ENCODE peak calls at places on chromosomes 11 and 22, in four cellular contexts. Z, R, K and M are unnamed samples. For H3K4me1, the result is how much of the 10 kb centered on the place peaks cover.

GRCh38 chr11:125429174-125429707 is 66.8 kb downstream of the FEZ1 start:
- DNase-seq in Z (peak), R (peak), K (peak), M (peak)

GRCh38 chr22:46104170-46104880 is 46.0 kb upstream of the PPARA start:
- DNase-seq in Z (no peak), R (peak), K (no peak), M (no peak)

GRCh38 chr11:126332221-126332711 is 23.2 kb upstream of the ST3GAL4 start:
- DNase-seq in Z (no peak), R (peak), K (no peak), M (peak)

GRCh38 chr11:33899383-33900037 is 7.6 kb upstream of the LMO2 start:
- DNase-seq in Z (no peak), R (peak), K (peak), M (peak)

GRCh38 chr11:116244889-116245288 is 527.9 kb downstream of the BUD13 start:
- DNase-seq in Z (no peak), R (no peak), K (no peak), M (no peak)

GRCh38 chr11:2884424-2884815 is 1.2 kb downstream of the CDKN1C start:
- DNase-seq in Z (no peak), R (peak), K (no peak), M (peak)

GRCh38 chr11:124676386-124676785 is 2.7 kb downstream of the SPA17 start:
- DNase-seq in Z (no peak), R (peak), K (peak), M (no peak)

GRCh38 chr11:59754494-59754858 is 700 bp upstream of the STX3 start:
- DNase-seq in Z (peak), R (peak), K (peak), M (no peak)

GRCh38 chr22:23315341-23315917 is 135.1 kb downstream of the BCR start:
- DNase-seq in Z (peak), R (peak), K (peak), M (peak)

GRCh38 chr11:111440416-111441205 is 61.5 kb upstream of the POU2AF1 start:
- DNase-seq in Z (no peak), R (no peak), K (no peak), M (no peak)

GRCh38 chr11:40219401-40219800 is 1240.1 kb downstream of the LRRC4C start:
- DNase-seq in Z (no peak), R (no peak), K (peak), M (no peak)

DNA sequence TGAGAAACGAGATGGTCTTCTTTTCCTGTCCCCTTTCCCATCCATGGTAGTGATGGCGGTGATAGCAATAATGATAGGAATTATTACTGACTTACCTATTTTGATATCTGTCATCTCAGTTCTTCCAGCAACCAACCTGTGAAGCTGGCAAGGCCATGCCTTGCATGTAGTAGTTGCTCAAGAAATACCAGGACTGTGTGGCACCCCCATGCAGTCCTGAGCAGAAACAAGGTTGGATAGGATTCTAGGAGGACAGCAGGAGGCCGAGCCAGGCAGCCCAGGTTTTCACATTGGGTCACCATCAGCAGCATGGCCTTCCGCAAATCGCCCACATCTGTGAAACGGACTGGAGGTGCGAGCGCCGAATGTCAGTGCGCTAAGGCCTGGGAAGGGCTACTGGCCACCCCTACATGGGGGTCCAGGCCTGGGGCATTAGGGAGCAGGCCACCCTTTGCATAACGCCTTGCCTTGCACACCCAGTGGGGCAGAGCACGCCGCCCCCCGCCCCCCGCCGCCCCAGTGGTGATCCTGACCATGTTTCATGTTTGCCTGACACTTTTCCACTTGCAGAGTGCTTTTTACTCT is 2.5 kb downstream of the GRK2 start:
- DNase-seq in Z (no peak), R (no peak), K (no peak), M (no peak)
- H3K4me1 ChIP-seq in Z (under half), R (under half), K (half or more), M (under half)

GRCh38 chr11:60942207-60942606 is 9.8 kb downstream of the SLC15A3 start:
- DNase-seq in Z (no peak), R (no peak), K (no peak), M (no peak)
- TF ChIP-seq EZH2 in Z (no peak), R (no peak), K (no peak), M (no peak)

DNA sequence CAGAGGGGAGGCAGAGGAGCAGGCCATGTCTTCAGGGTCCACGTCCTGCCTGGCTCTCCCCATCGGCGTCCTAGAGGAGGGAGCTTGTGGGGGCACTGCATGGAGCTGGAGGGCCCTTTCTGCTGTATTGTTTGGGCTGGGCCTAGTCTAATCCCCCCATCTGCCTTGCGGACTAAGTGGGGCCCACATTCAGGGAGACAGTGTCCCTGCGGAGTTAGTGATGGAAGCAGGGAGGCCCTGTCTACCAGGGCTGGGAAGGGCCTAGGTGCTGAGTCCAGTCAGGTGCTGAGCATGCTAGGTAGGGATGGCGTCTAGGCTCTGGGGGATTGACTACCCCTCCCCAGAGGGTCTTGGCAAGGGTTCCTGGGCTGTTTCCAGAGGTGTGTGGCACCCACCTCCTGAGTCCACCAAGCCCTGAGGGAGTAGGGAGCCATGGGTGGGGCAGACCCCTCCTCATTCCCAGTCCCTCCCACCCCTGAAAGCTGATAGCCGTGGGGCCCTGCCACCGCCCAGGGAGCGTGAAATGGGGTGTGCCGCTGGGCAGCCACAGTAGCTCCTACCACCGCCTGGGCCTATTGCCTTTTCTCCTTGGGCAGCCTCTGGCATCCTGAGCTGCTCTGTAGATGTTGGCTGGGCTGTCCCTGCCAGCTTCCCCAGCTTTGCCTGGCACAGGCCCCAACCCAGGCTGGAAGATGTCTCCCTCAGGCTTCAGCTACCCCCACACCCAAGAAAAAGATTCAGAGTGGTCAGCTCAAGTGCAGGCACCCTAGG is 1.9 kb upstream of the POLD4 start:
- DNase-seq in Z (no peak), R (peak), K (no peak), M (no peak)
- H3K4me1 ChIP-seq in Z (under half), R (half or more), K (under half), M (half or more)

GRCh38 chr22:21101877-21102638 is 56.3 kb downstream of the LRRC74B start:
- DNase-seq in Z (no peak), R (peak), K (no peak), M (no peak)

GRCh38 chr22:21098099-21098671 is 52.4 kb downstream of the LRRC74B start:
- DNase-seq in Z (peak), R (no peak), K (no peak), M (no peak)

GRCh38 chr22:21102659-21103267 is 57.0 kb downstream of the LRRC74B start:
- DNase-seq in Z (peak), R (peak), K (peak), M (peak)

GRCh38 chr22:21099578-21099977 is 53.8 kb downstream of the LRRC74B start:
- DNase-seq in Z (no peak), R (no peak), K (no peak), M (no peak)

DNA sequence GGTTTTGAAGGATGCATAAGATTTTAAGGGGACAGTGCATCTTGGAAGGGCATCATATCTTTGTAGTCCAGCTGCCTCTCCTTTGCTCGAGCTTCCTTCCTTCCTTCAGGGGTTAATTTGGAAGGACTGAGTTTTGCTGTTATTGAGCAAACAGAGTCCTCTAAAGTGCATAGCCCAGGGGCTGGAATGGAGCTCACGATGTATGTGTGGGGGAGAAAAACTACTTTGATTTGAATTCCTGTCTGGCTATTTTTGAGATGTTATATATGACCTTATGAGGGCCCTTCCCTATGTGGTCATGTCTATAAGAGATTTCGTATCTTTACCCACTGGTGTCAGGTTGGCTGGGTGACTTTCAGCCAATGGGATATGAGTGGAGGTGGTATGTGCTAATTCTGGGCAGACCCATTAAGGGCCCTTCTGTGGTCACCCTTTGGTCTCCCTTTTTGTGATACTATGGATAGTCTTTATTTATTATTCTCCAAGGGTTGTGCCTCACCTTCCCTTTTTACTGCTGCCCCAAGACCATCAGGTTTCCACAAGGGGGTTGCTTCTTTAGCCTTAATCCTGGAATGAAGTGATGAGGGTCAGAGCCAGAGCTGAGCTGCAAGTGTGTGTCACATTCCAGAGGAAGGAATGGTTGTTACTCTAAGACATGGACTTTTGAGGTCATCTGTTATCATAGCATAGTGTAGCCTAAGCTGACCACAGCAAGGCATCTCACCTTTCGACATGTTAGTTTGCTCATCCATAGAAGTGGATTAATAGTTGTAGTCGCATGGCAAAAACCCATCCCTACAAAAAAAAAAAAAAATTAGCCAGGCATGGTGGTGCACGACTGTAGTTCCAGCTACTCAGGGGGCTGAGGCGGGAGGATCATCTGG is 54.6 kb downstream of the LRRC74B start:
- DNase-seq in Z (no peak), R (peak), K (no peak), M (no peak)
- TF ChIP-seq EZH2 in Z (no peak), R (no peak), K (no peak), M (no peak)

DNA sequence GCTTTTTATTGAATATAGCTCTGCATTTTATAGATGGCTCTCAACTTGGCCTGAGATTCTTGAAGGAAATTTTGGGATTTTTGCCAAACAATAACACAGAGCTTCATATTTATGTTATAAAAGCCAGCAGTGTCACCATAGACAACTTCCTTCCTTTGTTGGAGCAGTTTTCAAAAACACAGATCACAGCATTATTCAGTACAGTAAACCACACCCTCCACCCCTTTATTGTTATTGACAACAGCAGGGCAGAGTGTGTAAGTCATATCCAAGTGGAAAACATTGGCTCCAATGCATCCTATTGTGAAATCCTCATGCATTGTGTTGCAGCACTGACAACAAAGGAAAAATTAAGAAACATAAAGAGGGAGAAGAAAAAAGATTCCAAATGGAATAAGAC is 62.6 kb upstream of the PRSS23 start:
- DNase-seq in Z (no peak), R (peak), K (no peak), M (peak)
- H3K4me1 ChIP-seq in Z (under half), R (half or more), K (under half), M (half or more)

DNA sequence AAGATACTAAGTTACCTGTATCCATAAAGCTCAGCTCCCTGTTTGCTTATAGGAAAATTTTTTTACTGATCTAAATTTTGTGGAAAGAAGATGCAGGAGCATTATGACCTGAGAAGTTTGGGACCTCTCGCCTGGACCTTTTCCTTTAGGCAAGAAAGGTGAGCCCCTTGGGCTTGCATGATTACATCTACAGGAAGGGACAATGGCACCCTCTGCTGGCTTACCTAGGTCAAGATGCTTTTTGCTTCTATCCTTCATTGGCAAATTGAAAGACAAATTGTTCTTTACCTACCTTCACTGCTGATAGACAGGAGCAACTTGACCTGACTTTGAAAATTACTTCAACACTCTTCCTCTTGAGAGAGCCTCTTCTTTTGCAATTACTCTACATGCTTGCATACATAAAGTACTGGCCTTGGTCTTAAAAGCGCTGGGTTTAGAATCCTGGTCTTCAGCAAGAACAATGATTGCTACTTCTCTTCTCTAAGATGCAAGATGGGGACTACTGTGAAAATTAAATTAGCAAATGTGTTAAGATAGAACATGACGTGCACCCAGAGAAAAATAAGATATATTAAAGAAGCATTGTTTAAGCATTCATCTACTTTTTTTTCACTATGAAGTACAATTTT is 147.2 kb downstream of the TRPC6 start:
- DNase-seq in Z (peak), R (peak), K (peak), M (peak)
- TF ChIP-seq EZH2 in Z (no peak), R (no peak), K (no peak), M (no peak)

GRCh38 chr22:18023509-18024275 is 669 bp downstream of the MICAL3 start:
- DNase-seq in Z (peak), R (peak), K (peak), M (peak)

GRCh38 chr22:18024276-18024939 is at the start of gene MICAL3:
- DNase-seq in Z (peak), R (peak), K (peak), M (peak)

GRCh38 chr22:18024956-18025720 is 777 bp upstream of the MICAL3 start:
- DNase-seq in Z (no peak), R (no peak), K (no peak), M (no peak)

GRCh38 chr22:18021431-18021830 is 2.9 kb downstream of the MICAL3 start:
- DNase-seq in Z (no peak), R (no peak), K (no peak), M (no peak)

DNA sequence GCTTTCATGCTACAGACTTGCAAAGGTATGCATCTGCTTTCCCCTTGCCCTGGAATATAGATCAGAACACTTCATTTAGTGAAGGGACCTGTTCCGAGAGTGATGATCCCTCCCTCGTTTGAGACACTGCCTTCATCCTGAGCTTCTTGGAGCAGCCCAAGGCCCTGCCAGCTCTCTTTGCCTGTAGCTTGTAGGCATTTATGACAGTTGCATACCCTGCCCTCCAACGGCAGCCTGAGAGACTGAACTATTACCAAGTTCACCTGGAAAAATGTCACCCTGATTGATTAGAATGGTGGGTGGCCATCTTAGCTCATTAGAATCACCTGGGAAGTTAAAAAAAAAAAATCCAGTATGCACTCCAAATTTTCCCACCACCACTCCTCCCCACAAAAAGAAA is 1.5 kb downstream of the MICAL3 start:
- DNase-seq in Z (no peak), R (no peak), K (no peak), M (peak)
- H3K4me1 ChIP-seq in Z (under half), R (under half), K (under half), M (under half)

GRCh38 chr11:13276454-13276851 is 1.1 kb upstream of the BMAL1 start:
- DNase-seq in Z (no peak), R (no peak), K (no peak), M (no peak)

GRCh38 chr11:13277719-13278619 is at the start of gene BMAL1:
- DNase-seq in Z (peak), R (peak), K (peak), M (no peak)

GRCh38 chr11:13279487-13279834 is 1.9 kb downstream of the BMAL1 start:
- DNase-seq in Z (no peak), R (no peak), K (no peak), M (no peak)

GRCh38 chr11:13278620-13279486 is 1.3 kb downstream of the BMAL1 start:
- DNase-seq in Z (peak), R (peak), K (no peak), M (no peak)

DNA sequence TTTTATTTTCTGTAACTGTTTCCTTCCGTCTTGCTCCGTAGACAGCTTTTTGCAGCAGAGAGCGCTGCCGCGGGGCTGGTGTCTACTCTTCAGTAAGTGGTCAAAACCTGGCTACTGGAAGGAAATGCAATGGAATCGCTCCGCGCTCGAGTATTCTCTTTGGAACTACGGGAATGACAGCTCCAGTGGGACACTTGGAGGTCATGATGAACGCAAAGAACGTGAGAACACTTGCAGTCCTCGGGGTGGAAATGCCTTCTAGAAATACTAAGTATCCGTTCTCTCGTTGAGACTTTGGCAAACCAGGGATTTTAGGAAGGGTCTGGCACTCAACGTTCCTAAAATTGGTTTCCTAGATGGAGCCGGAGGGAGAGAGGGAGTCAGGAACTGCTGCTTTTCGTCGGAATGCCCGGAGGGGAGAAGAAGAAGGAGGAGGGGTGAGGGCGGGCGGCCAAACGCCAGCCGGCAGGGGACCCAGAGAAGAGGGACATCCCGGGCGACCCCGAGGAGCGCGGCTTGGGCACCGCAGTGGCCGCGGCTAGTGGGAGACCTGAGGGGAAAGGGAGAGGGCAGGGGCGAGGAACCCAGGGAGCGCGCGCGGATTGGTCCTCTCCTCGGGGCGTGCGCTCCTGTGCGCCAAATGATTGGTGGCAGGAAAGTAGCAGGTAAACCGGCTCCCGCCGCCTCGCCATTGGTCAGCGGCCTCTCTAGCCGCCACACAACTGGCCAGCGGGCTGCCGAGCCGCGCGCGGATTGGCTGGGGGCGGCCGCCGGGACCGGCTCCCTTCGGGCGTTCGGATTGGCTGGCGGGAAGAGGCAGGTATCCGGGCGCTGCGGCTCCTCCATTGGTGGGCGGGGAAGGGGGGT is 505 bp upstream of the BMAL1 start:
- DNase-seq in Z (peak), R (peak), K (peak), M (peak)
- TF ChIP-seq EZH2 in Z (peak), R (no peak), K (no peak), M (no peak)

DNA sequence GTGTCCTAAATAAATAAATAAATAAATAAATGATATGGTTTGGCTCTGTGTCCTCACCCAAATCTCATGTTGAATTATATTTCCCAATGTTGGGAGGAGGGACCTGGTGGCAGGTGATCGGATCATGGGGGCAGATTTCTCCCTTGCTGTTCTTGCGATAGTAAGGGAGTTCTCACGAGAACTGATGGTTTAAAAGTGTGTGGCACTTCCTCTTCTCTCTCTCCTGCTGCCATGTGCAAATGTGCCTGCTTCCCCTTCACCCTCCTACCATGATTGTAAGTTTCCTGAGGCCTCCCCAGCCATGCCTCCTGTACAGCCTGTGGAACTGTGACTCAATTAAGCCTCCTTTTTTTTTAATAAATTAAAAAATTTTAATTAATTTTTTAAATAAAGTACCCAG is 138.2 kb downstream of the FBXO7 start:
- DNase-seq in Z (no peak), R (no peak), K (no peak), M (no peak)
- H3K4me1 ChIP-seq in Z (under half), R (under half), K (under half), M (under half)

GRCh38 chr22:39388261-39389011 is 11.1 kb upstream of the TAB1 start:
- DNase-seq in Z (peak), R (peak), K (peak), M (peak)
- TF ChIP-seq EZH2 in Z (no peak), R (no peak), K (no peak), M (no peak)